ENCODE peak calls at places on chromosome X, in eight cellular contexts. Y is kidney epithelial cell, K is upper lobe of left lung, T is bronchial epithelial cell, L is heart left ventricle, F is left ventricle myocardium inferior, Q is cardiac muscle cell, E is trophoblast cell. W is an unnamed sample.

GRCh38 chrX:152943826-152944225 is 46.0 kb downstream of the ZNF185 start:
- DNase-seq in Y (no peak), K (no peak), T (no peak), L (no peak), F (no peak), Q (no peak), E (no peak), W (no peak)

GRCh38 chrX:120302434-120302833 is 8.8 kb downstream of the TMEM255A start:
- DNase-seq in Y (no peak), K (peak; percentile 53), T (no peak), L (no peak), F (no peak), Q (peak; percentile 40), E (no peak), W (peak; percentile 19)

GRCh38 chrX:40773809-40774208 is 38.5 kb upstream of the MED14 start:
- DNase-seq in Y (no peak), K (no peak), T (peak; percentile 69), L (no peak), F (no peak), Q (no peak), E (no peak), W (no peak)

GRCh38 chrX:38117485-38117884 is 103.2 kb downstream of the SRPX start:
- DNase-seq in Y (no peak), K (no peak), T (no peak), L (no peak), F (no peak), Q (no peak), E (no peak), W (no peak)

GRCh38 chrX:42495139-42495538 is 282.8 kb downstream of the PPP1R2C start:
- DNase-seq in Y (no peak), K (peak; percentile 58), T (no peak), L (no peak), F (no peak), Q (no peak), E (no peak), W (no peak)

GRCh38 chrX:124028177-124028576 is 66.7 kb downstream of the STAG2 start:
- DNase-seq in Y (no peak), K (no peak), T (peak; percentile 61), L (no peak), F (no peak), Q (no peak), E (no peak), W (no peak)

GRCh38 chrX:40245411-40246140 is 147.8 kb upstream of the BCOR start:
- DNase-seq in Y (no peak), K (no peak), T (peak; percentile 5), L (no peak), F (peak; percentile 29), Q (no peak), E (no peak), W (no peak)

GRCh38 chrX:54180403-54180802 is 2.7 kb downstream of the FAM120C start:
- DNase-seq in Y (no peak), K (no peak), T (peak; percentile 36), L (no peak), F (no peak), Q (no peak), E (no peak), W (no peak)

GRCh38 chrX:151393514-151393913 is 3.5 kb upstream of the VMA21 start:
- DNase-seq in Y (no peak), K (no peak), T (no peak), L (no peak), F (no peak), Q (no peak), E (no peak), W (no peak)

GRCh38 chrX:19924285-19924684 is 36.9 kb upstream of the SH3KBP1 start:
- DNase-seq in Y (no peak), K (peak; percentile 36), T (no peak), L (no peak), F (no peak), Q (no peak), E (no peak), W (no peak)

GRCh38 chrX:131067846-131068745 is 9.9 kb downstream of the ARHGAP36 start:
- DNase-seq in Y (no peak), K (no peak), T (no peak), L (no peak), F (no peak), Q (no peak), E (no peak), W (no peak)

GRCh38 chrX:36898301-36898700 is 109.9 kb upstream of the FAM47C start:
- DNase-seq in Y (peak; percentile 2), K (no peak), T (peak; percentile 19), L (no peak), F (no peak), Q (peak; percentile 36), E (no peak), W (no peak)

DNA sequence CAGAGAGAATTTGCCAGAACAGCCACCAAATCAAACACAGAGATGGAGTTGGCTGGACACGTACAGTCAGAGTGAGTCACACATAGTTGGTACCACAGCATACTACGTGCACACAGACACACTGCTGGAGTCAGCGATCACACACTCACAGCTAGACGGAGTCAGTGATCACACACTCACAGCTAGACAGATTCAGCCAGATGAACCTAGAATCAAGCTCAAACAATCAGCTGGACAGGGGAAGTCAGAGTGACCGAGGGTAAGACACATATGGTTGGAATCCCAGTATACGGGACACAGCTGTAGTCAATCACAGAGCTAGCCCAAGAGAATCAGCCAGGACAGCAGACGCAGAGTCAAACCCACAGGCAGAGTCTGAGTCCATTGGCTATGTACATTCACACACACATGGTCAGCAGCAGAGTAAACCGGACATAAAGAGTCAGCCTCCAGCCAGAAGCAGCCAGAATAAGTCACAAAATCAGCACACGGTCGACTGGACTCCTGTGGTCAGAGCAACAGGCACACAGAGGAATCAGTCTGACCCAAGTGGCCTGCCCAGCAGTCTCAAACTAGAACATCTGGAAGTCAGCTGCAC is 4.6 kb downstream of the SLC38A5 start:
- DNase-seq in Y (peak; percentile 56), K (no peak), T (peak; percentile 82), L (no peak), F (no peak), Q (no peak), E (peak; percentile 38), W (no peak)
- H3K27me3 ChIP-seq in Y (peaks cover 2% of the 10 kb centered on the region), K (no peaks in the 10 kb centered on the region), T (no peaks in the 10 kb centered on the region), L (no peaks in the 10 kb centered on the region), F (peaks cover 12% of the 10 kb centered on the region), Q (peaks cover 28% of the 10 kb centered on the region), E (no peaks in the 10 kb centered on the region), W (no peaks in the 10 kb centered on the region)

DNA sequence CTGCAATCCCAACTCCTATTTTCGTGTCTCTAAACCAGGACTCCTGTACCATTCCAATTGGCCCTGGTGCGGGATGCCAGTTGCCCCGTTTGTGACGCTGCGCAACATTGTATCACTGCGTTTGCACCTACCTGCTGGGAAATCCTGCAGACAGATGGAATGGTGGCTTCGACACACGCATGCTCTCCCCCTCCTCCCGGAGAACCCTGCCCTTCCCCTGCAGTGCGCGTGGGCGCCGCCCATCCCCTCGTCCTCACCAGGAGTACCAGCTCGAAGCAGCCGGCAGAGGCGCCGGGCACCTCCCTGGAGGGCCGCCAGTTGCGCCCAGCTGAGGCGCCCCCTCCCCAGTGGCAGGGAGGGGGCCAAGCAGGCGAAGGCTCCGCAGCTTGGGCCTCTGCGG is 1.4 kb downstream of the DGKK start:
- DNase-seq in Y (no peak), K (no peak), T (no peak), L (no peak), F (no peak), Q (no peak), E (no peak), W (no peak)
- H3K27me3 ChIP-seq in Y (peaks cover 46% of the 10 kb centered on the region), K (no peaks in the 10 kb centered on the region), T (peaks cover 30% of the 10 kb centered on the region), L (peaks cover 67% of the 10 kb centered on the region), F (peaks cover 100% of the 10 kb centered on the region), Q (peaks cover 40% of the 10 kb centered on the region), E (peaks cover 23% of the 10 kb centered on the region), W (peaks cover 7% of the 10 kb centered on the region)

GRCh38 chrX:111288841-111289240 is 18.6 kb upstream of the CAPN6 start:
- DNase-seq in Y (no peak), K (no peak), T (no peak), L (no peak), F (no peak), Q (no peak), E (no peak), W (no peak)

GRCh38 chrX:111282991-111283390 is 12.7 kb upstream of the CAPN6 start:
- DNase-seq in Y (no peak), K (no peak), T (no peak), L (no peak), F (no peak), Q (no peak), E (no peak), W (no peak)

GRCh38 chrX:111282141-111282540 is 11.9 kb upstream of the CAPN6 start:
- DNase-seq in Y (no peak), K (no peak), T (no peak), L (no peak), F (no peak), Q (no peak), E (no peak), W (no peak)

GRCh38 chrX:111284615-111285294 is 14.5 kb upstream of the CAPN6 start:
- DNase-seq in Y (no peak), K (no peak), T (no peak), L (no peak), F (no peak), Q (peak; percentile 23), E (no peak), W (no peak)

GRCh38 chrX:111283446-111283845 is 13.2 kb upstream of the CAPN6 start:
- DNase-seq in Y (no peak), K (no peak), T (peak; percentile 1), L (no peak), F (no peak), Q (no peak), E (no peak), W (no peak)
- H3K27me3 ChIP-seq in Y (peaks cover 2% of the 10 kb centered on the region), K (no peaks in the 10 kb centered on the region), T (no peaks in the 10 kb centered on the region), L (no peaks in the 10 kb centered on the region), F (no peaks in the 10 kb centered on the region), Q (no peaks in the 10 kb centered on the region), E (no peaks in the 10 kb centered on the region), W (no peaks in the 10 kb centered on the region)

GRCh38 chrX:27893211-27893610 is 85.4 kb downstream of the MAGEB10 start:
- DNase-seq in Y (no peak), K (no peak), T (no peak), L (no peak), F (no peak), Q (no peak), E (no peak), W (no peak)
- H3K27me3 ChIP-seq in Y (no peaks in the 10 kb centered on the region), K (no peaks in the 10 kb centered on the region), T (no peaks in the 10 kb centered on the region), L (no peaks in the 10 kb centered on the region), F (no peaks in the 10 kb centered on the region), Q (no peaks in the 10 kb centered on the region), E (no peaks in the 10 kb centered on the region), W (no peaks in the 10 kb centered on the region)

DNA sequence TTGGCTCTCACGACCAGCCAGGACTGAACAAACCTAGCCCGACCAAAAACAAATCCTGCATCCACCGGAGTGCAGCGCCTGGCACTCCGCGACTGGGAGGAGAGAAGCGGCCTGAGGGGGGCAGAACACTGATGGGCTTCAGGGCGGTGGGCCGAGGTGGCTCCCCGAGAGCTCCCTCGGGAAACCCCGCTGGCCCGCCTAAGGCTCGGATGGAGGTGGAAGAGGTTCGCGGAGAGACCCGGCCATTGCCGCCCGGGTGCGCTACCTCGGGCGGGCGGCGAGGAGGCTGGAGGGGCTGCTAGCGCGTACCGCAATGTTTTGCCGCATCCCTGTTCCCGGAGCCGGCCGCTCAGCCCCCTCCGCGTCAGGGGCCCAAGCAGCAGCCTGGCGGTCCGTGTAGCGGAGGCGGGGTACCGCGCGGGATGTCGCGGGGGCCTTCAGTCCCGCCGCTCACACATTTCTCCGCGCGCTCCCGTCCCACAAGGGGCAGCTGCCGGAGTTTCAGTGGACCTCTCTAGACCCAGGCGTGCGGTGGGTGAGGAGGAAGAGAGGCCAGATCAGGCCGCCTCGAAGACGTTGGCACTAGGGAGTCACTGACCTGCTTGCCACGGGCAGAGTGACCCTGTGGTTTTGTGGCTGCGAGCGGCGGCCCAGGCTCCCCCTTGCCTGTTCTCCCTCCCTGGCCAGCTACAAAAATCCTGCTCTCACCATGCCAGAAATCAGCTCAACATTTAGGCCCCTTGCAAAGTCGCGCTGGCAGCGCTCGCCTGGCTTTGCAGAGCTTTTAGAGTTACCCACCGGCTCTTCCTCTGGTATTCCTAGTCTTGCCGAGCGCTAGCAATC is 2.1 kb downstream of the SLITRK4 start:
- DNase-seq in Y (no peak), K (no peak), T (no peak), L (no peak), F (no peak), Q (peak; percentile 25), E (no peak), W (no peak)
- H3K27me3 ChIP-seq in Y (no peaks in the 10 kb centered on the region), K (no peaks in the 10 kb centered on the region), T (peaks cover 6% of the 10 kb centered on the region), L (no peaks in the 10 kb centered on the region), F (peaks cover 39% of the 10 kb centered on the region), Q (no peaks in the 10 kb centered on the region), E (peaks cover 7% of the 10 kb centered on the region), W (no peaks in the 10 kb centered on the region)

W was measured in ascending aorta.